ENCODE peak calls at places on chromosome 16, in four cellular contexts. R, A, K and J are unnamed samples.

GRCh38 chr16:875182-876040 is 74.9 kb upstream of the GNG13 start:
- DNase-seq in R (no peak), A (no peak), K (no peak), J (no peak)

GRCh38 chr16:81238296-81239011 is at the start of gene BCO1:
- DNase-seq in R (no peak), A (peak; percentile 67), K (peak; percentile 52), J (peak; percentile 61)

GRCh38 chr16:68737730-68738590 is 868 bp downstream of the CDH1 start:
- DNase-seq in R (no peak), A (no peak), K (no peak), J (no peak)

GRCh38 chr16:84503751-84504395 is 586 bp downstream of the MEAK7 start:
- DNase-seq in R (no peak), A (no peak), K (peak; percentile 41), J (peak; percentile 25)

GRCh38 chr16:70750893-70751467 is 50.0 kb downstream of the VAC14 start:
- DNase-seq in R (no peak), A (peak; percentile 97), K (peak; percentile 96), J (peak; percentile 98)

GRCh38 chr16:63998-64913 is 8.2 kb downstream of the RHBDF1 start:
- DNase-seq in R (no peak), A (no peak), K (no peak), J (peak; percentile 29)

GRCh38 chr16:68332411-68333121 is 21.7 kb downstream of the PRMT7 start:
- DNase-seq in R (no peak), A (peak; percentile 62), K (peak; percentile 24), J (no peak)

GRCh38 chr16:85872666-85873561 is 26.0 kb upstream of the IRF8 start:
- DNase-seq in R (no peak), A (no peak), K (no peak), J (no peak)

GRCh38 chr16:11354733-11355574 is 9.7 kb downstream of the RMI2 start:
- DNase-seq in R (peak; percentile 89), A (peak; percentile 45), K (no peak), J (no peak)

GRCh38 chr16:67158637-67159600 is 790 bp downstream of the TRADD start:
- DNase-seq in R (peak; percentile 91), A (no peak), K (peak; percentile 35), J (no peak)

GRCh38 chr16:68450741-68451140 is 2.4 kb upstream of the SMPD3 start:
- DNase-seq in R (no peak), A (no peak), K (no peak), J (no peak)

GRCh38 chr16:19542138-19542821 is 13.2 kb upstream of the VPS35L start:
- DNase-seq in R (no peak), A (no peak), K (no peak), J (no peak)

GRCh38 chr16:88318091-88318494 is 64.7 kb upstream of the ZNF469 start:
- DNase-seq in R (no peak), A (no peak), K (no peak), J (no peak)

GRCh38 chr16:30371248-30371816 is 1.0 kb upstream of the TBC1D10B start:
- DNase-seq in R (no peak), A (no peak), K (no peak), J (no peak)

GRCh38 chr16:84308120-84308519 is 13.4 kb downstream of the WFDC1 start:
- DNase-seq in R (peak; percentile 12), A (no peak), K (peak; percentile 69), J (peak; percentile 47)

GRCh38 chr16:1691956-1692355 is 13.9 kb downstream of the JPT2 start:
- DNase-seq in R (no peak), A (peak; percentile 76), K (peak; percentile 93), J (peak; percentile 61)

GRCh38 chr16:56344518-56345405 is 80.6 kb downstream of the AMFR start:
- DNase-seq in R (no peak), A (no peak), K (no peak), J (no peak)

GRCh38 chr16:28182183-28182582 is 29.6 kb downstream of the XPO6 start:
- DNase-seq in R (peak; percentile 78), A (no peak), K (peak; percentile 29), J (peak; percentile 35)

GRCh38 chr16:66326995-66327513 is 39.4 kb upstream of the CDH5 start:
- DNase-seq in R (no peak), A (no peak), K (no peak), J (no peak)

GRCh38 chr16:86980644-86981043 is 336.5 kb downstream of the C16orf95 start:
- DNase-seq in R (no peak), A (no peak), K (no peak), J (no peak)